ENCODE peak calls at places on chromosome 16, in five cellular contexts. One of them, this sample, is unnamed.

GRCh38 chr16:79653337-79654000 is 52.9 kb upstream of the MAF start:
- DNase-seq in A549: no peak
- DNase-seq in fibroblast of lung: peak
- DNase-seq in colonic mucosa: peak
- DNase-seq in bronchial epithelial cell: peak
- DNase-seq in this sample: no peak

GRCh38 chr16:19835989-19836421 is 48.6 kb downstream of the GPRC5B start:
- DNase-seq in A549: no peak
- DNase-seq in fibroblast of lung: peak
- DNase-seq in colonic mucosa: no peak
- DNase-seq in bronchial epithelial cell: no peak
- DNase-seq in this sample: no peak

GRCh38 chr16:59698341-59698979 is 964.3 kb upstream of the GOT2 start:
- DNase-seq in A549: no peak
- DNase-seq in fibroblast of lung: peak
- DNase-seq in colonic mucosa: no peak
- DNase-seq in bronchial epithelial cell: peak
- DNase-seq in this sample: no peak

GRCh38 chr16:55478827-55479559 is at the start of gene MMP2:
- DNase-seq in A549: no peak
- DNase-seq in fibroblast of lung: peak
- DNase-seq in colonic mucosa: peak
- DNase-seq in bronchial epithelial cell: no peak
- DNase-seq in this sample: no peak

GRCh38 chr16:87845807-87846619 is 23.3 kb downstream of the SLC7A5 start:
- DNase-seq in A549: no peak
- DNase-seq in fibroblast of lung: no peak
- DNase-seq in colonic mucosa: no peak
- DNase-seq in bronchial epithelial cell: no peak
- DNase-seq in this sample: no peak

GRCh38 chr16:47143677-47144558 is at the start of gene NETO2:
- DNase-seq in A549: peak
- DNase-seq in fibroblast of lung: peak
- DNase-seq in colonic mucosa: peak
- DNase-seq in bronchial epithelial cell: no peak
- DNase-seq in this sample: peak

GRCh38 chr16:76946879-76947278 is 244.1 kb upstream of the MON1B start:
- DNase-seq in A549: peak
- DNase-seq in fibroblast of lung: peak
- DNase-seq in colonic mucosa: no peak
- DNase-seq in bronchial epithelial cell: peak
- DNase-seq in this sample: peak

GRCh38 chr16:53509906-53510703 is 7.1 kb upstream of the AKTIP start:
- DNase-seq in A549: peak
- DNase-seq in fibroblast of lung: peak
- DNase-seq in colonic mucosa: peak
- DNase-seq in bronchial epithelial cell: peak
- DNase-seq in this sample: peak

GRCh38 chr16:78448658-78449327 is 349.3 kb downstream of the WWOX start:
- DNase-seq in A549: no peak
- DNase-seq in fibroblast of lung: no peak
- DNase-seq in colonic mucosa: no peak
- DNase-seq in bronchial epithelial cell: no peak
- DNase-seq in this sample: no peak

GRCh38 chr16:84507011-84507982 is 2.8 kb upstream of the MEAK7 start:
- DNase-seq in A549: no peak
- DNase-seq in fibroblast of lung: no peak
- DNase-seq in colonic mucosa: no peak
- DNase-seq in bronchial epithelial cell: no peak
- DNase-seq in this sample: no peak

GRCh38 chr16:720507-720989 is 398 bp upstream of the ANTKMT start:
- DNase-seq in A549: peak
- DNase-seq in fibroblast of lung: peak
- DNase-seq in colonic mucosa: peak
- DNase-seq in bronchial epithelial cell: no peak
- DNase-seq in this sample: no peak

GRCh38 chr16:81265658-81266451 is 27.4 kb downstream of the BCO1 start:
- DNase-seq in A549: no peak
- DNase-seq in fibroblast of lung: peak
- DNase-seq in colonic mucosa: peak
- DNase-seq in bronchial epithelial cell: no peak
- DNase-seq in this sample: peak

DNA sequence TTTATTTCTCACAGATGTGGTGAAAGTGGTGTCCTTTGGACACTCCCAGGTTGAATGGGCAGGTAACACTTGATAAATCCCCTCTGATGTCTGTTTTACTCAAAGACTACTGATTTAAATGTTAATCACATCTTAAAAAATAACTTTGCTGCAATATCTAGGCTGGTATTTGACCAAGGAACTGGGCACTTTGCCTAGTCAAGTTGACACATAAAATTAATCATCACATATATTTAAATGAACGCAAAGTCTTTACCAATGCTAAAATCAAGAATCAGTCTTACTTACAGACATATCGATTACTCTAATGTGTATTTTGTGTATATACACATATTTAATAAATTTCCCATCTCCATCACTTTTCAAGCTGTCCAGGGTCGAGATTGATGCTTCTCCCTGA is 7.0 kb downstream of the MT2A start:
- DNase-seq in A549: no peak
- DNase-seq in fibroblast of lung: peak
- DNase-seq in colonic mucosa: no peak
- DNase-seq in bronchial epithelial cell: peak
- DNase-seq in this sample: no peak
- H3K4me3 ChIP-seq in A549: no peak
- H3K4me3 ChIP-seq in fibroblast of lung: no peak
- H3K4me3 ChIP-seq in colonic mucosa: no peak
- H3K4me3 ChIP-seq in bronchial epithelial cell: no peak
- H3K4me3 ChIP-seq in this sample: no peak

DNA sequence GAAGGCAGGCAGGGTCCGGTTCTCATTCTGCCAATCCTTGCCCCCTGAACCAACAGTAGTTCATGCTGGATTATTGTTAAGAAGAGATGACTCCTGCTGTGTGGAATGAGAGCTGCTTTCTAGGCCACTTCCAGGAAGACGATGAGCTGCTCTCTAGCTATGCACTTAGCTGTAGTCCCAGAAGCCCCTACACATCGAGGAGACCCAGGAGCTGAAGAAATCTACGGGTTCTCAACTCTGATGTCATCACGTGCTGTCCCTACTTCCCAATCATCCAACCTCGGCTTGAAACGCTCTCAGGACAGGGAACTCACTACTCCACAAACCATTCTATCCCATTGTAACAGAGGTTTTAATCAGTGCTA is 29.0 kb upstream of the EMP2 start:
- DNase-seq in A549: no peak
- DNase-seq in fibroblast of lung: peak
- DNase-seq in colonic mucosa: no peak
- DNase-seq in bronchial epithelial cell: peak
- DNase-seq in this sample: no peak
- TF ChIP-seq CTCF in A549: no peak
- TF ChIP-seq CTCF in fibroblast of lung: no peak
- TF ChIP-seq CTCF in colonic mucosa: no peak
- TF ChIP-seq CTCF in bronchial epithelial cell: no peak
- TF ChIP-seq CTCF in this sample: no peak

GRCh38 chr16:3168706-3169105 is 19.3 kb upstream of the OR1F1 start:
- DNase-seq in A549: no peak
- DNase-seq in fibroblast of lung: no peak
- DNase-seq in colonic mucosa: no peak
- DNase-seq in bronchial epithelial cell: peak
- DNase-seq in this sample: no peak

GRCh38 chr16:3173892-3174617 is 13.9 kb upstream of the OR1F1 start:
- DNase-seq in A549: peak
- DNase-seq in fibroblast of lung: no peak
- DNase-seq in colonic mucosa: no peak
- DNase-seq in bronchial epithelial cell: peak
- DNase-seq in this sample: no peak

GRCh38 chr16:3171181-3171854 is 16.7 kb upstream of the OR1F1 start:
- DNase-seq in A549: no peak
- DNase-seq in fibroblast of lung: no peak
- DNase-seq in colonic mucosa: no peak
- DNase-seq in bronchial epithelial cell: peak
- DNase-seq in this sample: no peak

GRCh38 chr16:3171855-3172593 is 16.0 kb upstream of the OR1F1 start:
- DNase-seq in A549: peak
- DNase-seq in fibroblast of lung: peak
- DNase-seq in colonic mucosa: no peak
- DNase-seq in bronchial epithelial cell: peak
- DNase-seq in this sample: no peak

GRCh38 chr16:3170440-3171180 is 17.4 kb upstream of the OR1F1 start:
- DNase-seq in A549: no peak
- DNase-seq in fibroblast of lung: no peak
- DNase-seq in colonic mucosa: no peak
- DNase-seq in bronchial epithelial cell: no peak
- DNase-seq in this sample: no peak
- H3K4me3 ChIP-seq in A549: no peak
- H3K4me3 ChIP-seq in fibroblast of lung: no peak
- H3K4me3 ChIP-seq in colonic mucosa: peak
- H3K4me3 ChIP-seq in bronchial epithelial cell: peak
- H3K4me3 ChIP-seq in this sample: no peak

DNA sequence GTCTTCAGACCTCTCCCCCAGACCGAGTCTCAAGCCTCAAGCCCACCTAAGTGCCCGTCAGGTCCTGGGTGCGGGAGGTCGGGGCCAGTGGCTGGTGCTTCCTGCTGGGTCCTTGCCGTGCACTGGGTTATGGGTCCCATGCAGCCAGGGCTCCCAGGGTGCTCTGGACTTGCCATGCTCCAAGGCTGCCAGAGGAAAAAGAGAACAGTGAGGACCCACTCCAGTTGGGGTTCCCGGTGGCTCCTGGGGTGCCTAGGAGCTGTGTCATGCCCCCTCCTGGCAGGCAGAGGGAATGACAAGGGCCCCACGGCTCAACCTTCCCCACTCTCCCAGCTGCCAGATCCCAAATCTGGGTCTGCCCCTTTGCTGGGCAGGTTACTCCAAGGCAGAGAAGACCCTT is 3.8 kb downstream of the SNX20 start:
- DNase-seq in A549: no peak
- DNase-seq in fibroblast of lung: no peak
- DNase-seq in colonic mucosa: no peak
- DNase-seq in bronchial epithelial cell: no peak
- DNase-seq in this sample: no peak
- TF ChIP-seq CTCF in A549: peak
- TF ChIP-seq CTCF in fibroblast of lung: no peak
- TF ChIP-seq CTCF in colonic mucosa: peak
- TF ChIP-seq CTCF in bronchial epithelial cell: peak
- TF ChIP-seq CTCF in this sample: peak

DNA sequence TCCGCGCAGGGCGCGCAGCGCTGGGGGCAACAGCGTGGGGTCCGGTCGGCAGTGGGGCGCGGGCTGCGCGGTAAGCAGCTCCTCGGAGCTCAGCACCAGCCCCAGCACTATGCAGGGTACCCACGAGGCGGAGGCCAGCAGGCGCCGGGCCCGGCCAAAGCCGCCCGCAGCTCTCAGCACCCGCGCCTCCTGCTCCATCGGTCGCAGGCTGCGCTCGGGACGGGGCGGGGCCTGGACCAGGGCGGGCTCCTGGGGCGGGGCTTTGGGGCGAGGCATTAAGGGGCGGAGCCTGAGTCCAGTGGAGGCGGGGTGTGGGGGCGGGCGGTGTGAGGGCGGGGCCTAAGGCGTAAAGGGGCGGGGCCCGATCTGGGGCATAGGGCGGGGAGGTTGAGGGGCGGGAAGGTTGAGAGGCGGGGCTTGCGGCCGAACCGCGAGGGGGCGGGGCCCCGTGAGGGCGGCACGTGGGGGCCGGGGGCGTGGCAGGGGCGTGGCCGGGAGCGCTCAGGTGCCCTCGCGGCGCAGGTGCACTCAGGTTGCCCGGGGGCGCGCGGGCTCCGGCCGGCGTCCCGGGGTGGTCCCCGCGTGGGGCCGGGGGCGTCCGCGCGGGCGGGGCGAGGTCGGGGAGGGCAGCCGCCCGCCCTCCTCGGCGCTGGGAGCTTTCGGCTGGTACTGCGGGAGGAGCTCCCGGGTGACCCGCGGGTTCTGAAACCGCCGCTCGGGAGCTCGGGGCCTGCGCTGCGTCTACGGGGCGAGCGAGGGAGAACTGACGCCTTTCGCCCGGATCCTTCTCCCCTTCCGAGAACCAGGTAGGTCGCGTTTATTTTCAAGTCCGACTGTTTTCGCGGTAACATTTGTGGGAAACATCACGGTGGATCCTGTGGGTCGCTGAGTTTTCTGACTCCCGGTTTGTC is 1.4 kb upstream of the SLC22A31 start:
- DNase-seq in A549: peak
- DNase-seq in fibroblast of lung: peak
- DNase-seq in colonic mucosa: peak
- DNase-seq in bronchial epithelial cell: peak
- DNase-seq in this sample: peak
- H3K4me3 ChIP-seq in A549: peak
- H3K4me3 ChIP-seq in fibroblast of lung: no peak
- H3K4me3 ChIP-seq in colonic mucosa: no peak
- H3K4me3 ChIP-seq in bronchial epithelial cell: peak
- H3K4me3 ChIP-seq in this sample: peak

DNA sequence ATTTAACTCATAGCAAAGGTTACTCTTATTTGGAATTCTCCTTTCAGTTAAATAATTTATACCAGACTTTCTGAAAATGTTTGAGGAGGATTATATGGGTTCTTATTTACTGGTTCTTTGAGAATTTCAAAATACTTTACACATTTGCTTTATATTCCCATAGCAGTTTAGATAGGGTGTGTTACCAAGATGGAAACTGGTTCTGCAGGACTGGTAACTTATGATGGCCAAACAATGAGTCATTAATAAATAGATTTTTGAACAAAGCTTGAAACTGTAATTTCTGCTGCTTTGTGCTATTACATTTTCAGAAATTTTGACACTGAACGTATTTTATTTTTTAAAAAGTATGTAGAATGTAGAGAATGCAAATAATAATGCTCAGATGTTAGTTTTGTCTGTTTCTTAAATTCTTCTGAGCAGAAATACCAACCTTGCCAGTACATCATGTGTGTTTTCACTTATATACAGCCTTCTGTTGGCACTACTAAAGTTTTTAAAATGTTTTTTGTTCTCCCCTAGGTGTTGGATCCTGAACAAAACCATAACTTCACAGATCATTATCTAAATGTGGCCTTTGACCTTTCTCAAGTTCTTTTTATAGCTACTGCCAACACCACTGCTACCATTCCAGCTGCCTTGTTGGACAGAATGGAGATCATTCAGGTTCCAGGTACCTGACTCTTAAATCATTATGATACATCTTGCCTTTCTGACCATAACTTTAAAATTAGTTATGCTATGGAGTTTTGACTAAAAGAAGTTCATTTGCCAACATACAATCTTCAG is 48.3 kb upstream of the ABCC11 start:
- DNase-seq in A549: no peak
- DNase-seq in fibroblast of lung: no peak
- DNase-seq in colonic mucosa: no peak
- DNase-seq in bronchial epithelial cell: peak
- DNase-seq in this sample: peak
- TF ChIP-seq CTCF in A549: no peak
- TF ChIP-seq CTCF in fibroblast of lung: no peak
- TF ChIP-seq CTCF in colonic mucosa: no peak
- TF ChIP-seq CTCF in bronchial epithelial cell: no peak
- TF ChIP-seq CTCF in this sample: no peak